ENCODE peak calls at places on chromosomes 11 and 22, in eight cellular contexts. S is naive thymus-derived CD4-positive, alpha-beta T cell; B is activated CD8-positive, alpha-beta memory T cell treated with anti-CD3 and anti-CD28 coated beads, Interleukin-2, amount 50 U/mL, for 4 hours; F is NCI-H2081; I is kidney; L is nephron progenitor cell; T is suprapubic skin; M is NCI-H1092. A is an unnamed sample.

GRCh38 chr22:37746366-37747089 is 49.7 kb downstream of the TRIOBP start:
- DNase-seq in T (no peak), F (no peak), I (no peak), S (no peak), L (peak), M (no peak), B (peak), A (no peak)

GRCh38 chr22:47601666-47602065 is 839.2 kb downstream of the TBC1D22A start:
- DNase-seq in L (no peak), F (no peak), S (no peak), B (no peak), T (peak), M (no peak), I (no peak), A (no peak)

GRCh38 chr22:49155809-49156580 is 671.7 kb downstream of the BRD1 start:
- DNase-seq in B (no peak), F (peak), L (no peak), S (no peak), T (no peak), M (no peak), I (no peak), A (no peak)

GRCh38 chr11:84541711-84542340 is 1085.3 kb downstream of the DLG2 start:
- DNase-seq in F (no peak), I (no peak), L (no peak), S (no peak), B (no peak), M (no peak), T (no peak), A (no peak)

GRCh38 chr11:72573380-72573949 is 100.8 kb downstream of the PDE2A start:
- DNase-seq in B (no peak), M (no peak), T (peak), L (peak), S (peak), F (peak), I (no peak), A (peak)

GRCh38 chr22:31107206-31108118 is at the start of gene SELENOM:
- DNase-seq in T (peak), L (peak), M (peak), F (peak), S (peak), I (peak), B (peak), A (peak)

GRCh38 chr22:50325444-50326224 is 1.2 kb downstream of the DENND6B start:
- DNase-seq in S (no peak), T (no peak), L (no peak), B (no peak), F (no peak), M (no peak), I (no peak), A (no peak)

GRCh38 chr11:88631497-88631896 is 294.0 kb upstream of the CTSC start:
- DNase-seq in F (no peak), L (no peak), T (no peak), S (no peak), M (no peak), B (no peak), I (no peak), A (no peak)

GRCh38 chr11:114776956-114777355 is 98.6 kb downstream of the NXPE2 start:
- DNase-seq in B (no peak), F (no peak), I (no peak), T (no peak), S (no peak), L (no peak), M (no peak), A (no peak)

GRCh38 chr11:115201121-115201792 is 303.0 kb downstream of the CADM1 start:
- DNase-seq in L (peak), S (no peak), F (no peak), B (no peak), M (no peak), I (no peak), T (no peak), A (no peak)

GRCh38 chr22:23431337-23432072 is 148.6 kb downstream of the IGLL1 start:
- DNase-seq in B (no peak), S (no peak), M (no peak), I (no peak), F (no peak), T (no peak), L (no peak), A (no peak)

GRCh38 chr11:115199501-115199900 is 304.7 kb downstream of the CADM1 start:
- DNase-seq in F (no peak), T (no peak), S (no peak), L (no peak), M (no peak), I (no peak), B (no peak), A (no peak)

GRCh38 chr11:113203332-113203731 is 111.1 kb upstream of the TTC12 start:
- DNase-seq in F (no peak), I (no peak), M (no peak), B (no peak), L (no peak), S (no peak), T (no peak), A (no peak)

GRCh38 chr11:42524534-42525227 is 787.1 kb upstream of the API5 start:
- DNase-seq in F (peak), B (no peak), S (no peak), I (no peak), M (peak), L (peak), T (peak), A (peak)

GRCh38 chr22:47152938-47153337 is 390.5 kb downstream of the TBC1D22A start:
- DNase-seq in M (no peak), B (no peak), L (no peak), F (no peak), I (no peak), S (no peak), T (no peak), A (no peak)

GRCh38 chr11:87281496-87281895 is 243.8 kb downstream of the TMEM135 start:
- DNase-seq in S (no peak), I (no peak), L (no peak), M (no peak), T (no peak), B (no peak), F (no peak), A (peak)